ENCODE peak calls at places on chromosomes 3 and 15, in seven cellular contexts. Z, K, B, M, U, D and H are unnamed samples. For H3K4me1 and H3K27me3, the result is how much of the 10 kb centered on the place peaks cover.

GRCh38 chr3:52056521-52056967 is at the start of gene DUSP7:
- DNase-seq in Z (peak), K (peak), B (peak), M (peak), U (peak), D (peak), H (peak)

GRCh38 chr3:134608023-134608758 is 42.6 kb downstream of the KY start:
- DNase-seq in Z (no peak), K (no peak), B (no peak), M (no peak), U (no peak), D (no peak), H (no peak)

GRCh38 chr3:76107935-76108570 is 322.7 kb upstream of the ZNF717 start:
- DNase-seq in Z (no peak), K (no peak), B (no peak), M (peak), U (no peak), D (no peak), H (no peak)

GRCh38 chr3:28207000-28207733 is 34.3 kb upstream of the CMC1 start:
- DNase-seq in Z (no peak), K (no peak), B (no peak), M (no peak), U (no peak), D (no peak), H (no peak)

GRCh38 chr15:35583863-35584528 is 38.0 kb upstream of the DPH6 start:
- DNase-seq in Z (no peak), K (no peak), B (no peak), M (peak), U (no peak), D (no peak), H (no peak)

GRCh38 chr3:152849996-152850578 is 15.2 kb downstream of the P2RY1 start:
- DNase-seq in Z (no peak), K (no peak), B (no peak), M (no peak), U (no peak), D (no peak), H (no peak)

GRCh38 chr15:86915811-86916331 is 836.2 kb downstream of the AGBL1 start:
- DNase-seq in Z (no peak), K (no peak), B (no peak), M (peak), U (no peak), D (no peak), H (peak)

GRCh38 chr3:194095902-194096301 is 40.0 kb upstream of the HES1 start:
- DNase-seq in Z (no peak), K (no peak), B (no peak), M (no peak), U (no peak), D (no peak), H (no peak)

GRCh38 chr3:58042947-58043707 is 34.9 kb downstream of the FLNB start:
- DNase-seq in Z (no peak), K (no peak), B (no peak), M (no peak), U (no peak), D (no peak), H (no peak)

GRCh38 chr3:196098365-196098764 is 16.5 kb upstream of the TFRC start:
- DNase-seq in Z (no peak), K (no peak), B (no peak), M (no peak), U (no peak), D (no peak), H (no peak)

GRCh38 chr3:120459196-120459595 is 8.4 kb upstream of the FSTL1 start:
- DNase-seq in Z (no peak), K (no peak), B (no peak), M (no peak), U (no peak), D (no peak), H (no peak)

GRCh38 chr3:197458179-197458707 is 97.5 kb downstream of the BDH1 start:
- DNase-seq in Z (no peak), K (peak), B (no peak), M (peak), U (peak), D (no peak), H (no peak)

GRCh38 chr3:100912976-100913375 is 80.2 kb downstream of the ABI3BP start:
- DNase-seq in Z (no peak), K (no peak), B (no peak), M (no peak), U (no peak), D (no peak), H (no peak)

GRCh38 chr15:101108791-101109190 is 143.1 kb downstream of the CHSY1 start:
- DNase-seq in Z (no peak), K (peak), B (no peak), M (no peak), U (no peak), D (peak), H (no peak)

GRCh38 chr15:51861557-51862350 is 32.3 kb downstream of the TMOD3 start:
- DNase-seq in Z (no peak), K (no peak), B (no peak), M (no peak), U (no peak), D (no peak), H (no peak)

DNA sequence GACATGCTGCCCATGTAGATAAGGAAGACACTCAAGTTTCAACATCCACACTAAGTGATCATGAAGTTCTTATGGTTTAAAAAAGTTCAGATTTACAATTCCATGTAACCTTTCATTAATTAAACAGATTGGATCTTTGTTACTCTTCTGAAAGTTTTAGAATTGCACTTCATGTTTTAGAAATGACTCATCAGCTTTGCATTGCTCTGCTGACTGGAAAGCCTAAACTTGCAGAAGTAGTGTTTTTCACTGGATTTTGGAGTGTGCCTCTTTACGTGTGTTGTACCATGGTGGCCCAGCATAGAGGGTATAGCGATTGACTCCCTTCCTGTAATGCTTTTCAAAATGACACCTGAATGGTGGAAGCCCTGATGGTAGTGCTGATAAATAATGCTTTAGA is 157.9 kb downstream of the BBX start:
- DNase-seq in Z (no peak), K (no peak), B (no peak), M (peak), U (no peak), D (no peak), H (no peak)
- H3K4me1 ChIP-seq in Z (under half), K (under half), B (under half), M (under half), U (under half), D (under half), H (under half)

DNA sequence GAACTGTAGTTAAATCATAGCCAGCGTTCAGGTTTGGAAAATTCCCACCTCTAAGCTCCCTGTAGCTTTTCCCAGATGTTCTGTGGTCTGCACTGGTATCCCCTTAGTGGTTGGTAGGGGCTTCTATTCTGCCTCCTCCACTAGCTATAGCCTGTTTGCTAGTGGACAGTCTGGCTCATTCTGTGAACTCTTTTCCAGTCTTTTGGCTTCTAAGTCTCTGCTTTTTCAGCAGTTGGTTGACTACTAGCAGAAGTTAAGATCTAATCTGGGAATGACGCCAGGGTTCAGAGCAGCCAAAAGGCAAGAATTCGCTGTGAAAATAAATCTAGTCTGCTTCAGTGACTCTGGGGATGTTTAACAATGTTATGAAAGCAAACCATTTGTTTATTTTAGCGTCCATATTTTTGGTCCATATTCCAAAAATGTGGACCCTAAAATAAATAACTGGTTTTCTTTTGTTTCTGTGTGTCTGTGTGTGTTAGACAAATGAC is 73.7 kb upstream of the WDR72 start:
- DNase-seq in Z (no peak), K (no peak), B (no peak), M (peak), U (peak), D (no peak), H (peak)
- TF ChIP-seq POLR2A in Z (no peak), K (no peak), B (no peak), M (no peak), U (no peak), D (no peak), H (no peak)

DNA sequence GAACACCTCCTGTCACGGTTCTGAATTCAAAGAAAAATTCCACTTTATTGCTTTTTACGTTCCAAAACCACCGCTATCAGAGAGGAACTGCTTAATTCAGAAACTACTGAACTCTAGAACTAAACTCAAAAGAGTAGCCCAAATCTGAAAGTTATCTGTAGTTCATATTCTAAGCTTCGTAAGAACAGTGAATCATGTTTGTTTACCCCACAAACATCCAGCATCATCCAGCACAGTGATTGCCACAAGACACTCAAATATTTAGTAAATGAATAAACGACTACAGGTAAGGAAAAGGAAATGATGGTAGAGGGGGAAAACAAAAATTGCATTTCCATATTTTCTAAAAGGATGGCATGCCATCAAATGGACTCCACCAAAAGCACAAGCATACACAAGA is 32.3 kb downstream of the VPS13C start:
- DNase-seq in Z (no peak), K (no peak), B (no peak), M (no peak), U (no peak), D (no peak), H (no peak)
- H3K27me3 ChIP-seq in Z (under half), K (under half), B (under half), M (under half), U (under half), D (under half), H (under half)

GRCh38 chr3:10492351-10493201 is 12.8 kb downstream of the ATP2B2 start:
- DNase-seq in Z (no peak), K (no peak), B (no peak), M (no peak), U (no peak), D (no peak), H (no peak)
- H3K4me1 ChIP-seq in Z (under half), K (under half), B (under half), M (under half), U (under half), D (under half), H (under half)

GRCh38 chr15:83206971-83207621 is 527 bp downstream of the HDGFL3 start:
- DNase-seq in Z (peak), K (peak), B (no peak), M (no peak), U (peak), D (peak), H (peak)
- TF ChIP-seq POLR2A in Z (no peak), K (no peak), B (peak), M (no peak), U (no peak), D (no peak), H (no peak)

GRCh38 chr3:184227481-184227935 is 1.9 kb upstream of the VWA5B2 start:
- DNase-seq in Z (peak), K (no peak), B (no peak), M (no peak), U (peak), D (no peak), H (no peak)

GRCh38 chr3:184218814-184219213 is 10.6 kb upstream of the VWA5B2 start:
- DNase-seq in Z (no peak), K (no peak), B (no peak), M (no peak), U (no peak), D (no peak), H (no peak)

GRCh38 chr3:184223946-184224345 is 5.4 kb upstream of the VWA5B2 start:
- DNase-seq in Z (no peak), K (no peak), B (no peak), M (no peak), U (no peak), D (no peak), H (no peak)

DNA sequence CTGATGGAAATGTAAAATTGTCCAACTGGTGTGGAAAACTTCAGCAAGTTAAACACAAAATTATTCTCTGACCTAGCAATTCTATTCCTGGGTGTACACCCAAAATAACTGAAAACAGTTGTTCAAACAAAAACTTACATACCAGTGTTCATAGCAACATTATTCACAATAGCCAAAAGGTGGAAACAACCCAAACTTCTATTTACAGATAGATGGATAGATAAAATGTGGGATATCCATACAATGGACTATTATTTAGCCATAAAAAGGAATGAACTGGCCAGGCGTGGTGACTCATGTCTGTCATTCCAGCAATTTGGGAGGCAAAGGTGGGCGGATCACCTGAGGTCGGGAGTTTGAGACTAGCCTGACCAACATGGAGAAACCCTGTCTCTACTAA is 6.9 kb upstream of the VWA5B2 start:
- DNase-seq in Z (no peak), K (no peak), B (no peak), M (no peak), U (no peak), D (no peak), H (no peak)
- H3K27me3 ChIP-seq in Z (under half), K (half or more), B (under half), M (under half), U (under half), D (under half), H (under half)

GRCh38 chr15:63995789-63996188 is 50.5 kb downstream of the DAPK2 start:
- DNase-seq in Z (no peak), K (no peak), B (no peak), M (no peak), U (no peak), D (no peak), H (no peak)
- H3K4me1 ChIP-seq in Z (under half), K (half or more), B (half or more), M (under half), U (under half), D (under half), H (under half)

GRCh38 chr15:58520464-58520863 is 88.7 kb downstream of the LIPC start:
- DNase-seq in Z (no peak), K (no peak), B (no peak), M (no peak), U (no peak), D (no peak), H (no peak)
- TF ChIP-seq POLR2A in Z (no peak), K (no peak), B (no peak), M (no peak), U (no peak), D (no peak), H (no peak)

GRCh38 chr3:147408180-147409105 is 722 bp upstream of the ZIC1 start:
- DNase-seq in Z (no peak), K (no peak), B (no peak), M (no peak), U (no peak), D (no peak), H (no peak)

GRCh38 chr3:147406255-147407023 is at the start of gene ZIC4:
- DNase-seq in Z (no peak), K (no peak), B (no peak), M (no peak), U (no peak), D (no peak), H (no peak)

GRCh38 chr3:147409143-147410121 is at the start of gene ZIC1:
- DNase-seq in Z (no peak), K (no peak), B (no peak), M (no peak), U (no peak), D (no peak), H (no peak)

GRCh38 chr3:147407107-147407494 is 758 bp upstream of the ZIC4 start:
- DNase-seq in Z (no peak), K (no peak), B (no peak), M (no peak), U (no peak), D (no peak), H (no peak)

DNA sequence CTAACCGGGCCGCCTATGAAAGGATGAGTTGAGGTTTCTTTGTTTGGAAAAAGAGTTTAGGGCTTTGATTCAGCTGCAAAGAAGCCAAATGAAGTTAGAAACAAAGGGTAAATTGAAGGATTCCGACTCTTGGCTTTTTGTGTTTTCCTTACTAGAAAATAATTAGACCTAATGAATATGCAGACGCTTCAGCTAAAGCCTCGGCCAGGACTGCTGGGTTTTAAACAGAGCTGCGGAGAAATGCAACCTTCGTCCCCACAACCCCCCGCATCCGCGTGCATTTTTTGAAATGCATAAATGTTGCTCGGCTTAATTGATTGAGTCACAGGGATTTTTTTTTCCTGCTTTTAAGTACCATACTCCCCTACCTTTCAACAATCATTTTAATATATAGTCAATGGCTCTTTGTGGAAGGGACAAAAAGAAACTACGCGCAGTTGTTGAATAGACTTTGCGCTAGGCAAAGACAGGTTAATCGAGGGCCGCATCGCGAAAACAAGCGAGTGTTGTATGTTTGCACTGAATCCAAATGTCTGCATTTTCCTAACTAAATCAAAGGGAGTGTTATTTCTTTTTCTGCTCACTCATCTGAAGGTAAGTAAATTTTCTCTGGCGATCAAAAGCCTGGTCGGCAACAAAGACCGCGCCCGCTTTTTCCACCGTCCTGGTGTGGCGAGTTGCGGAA is 1.3 kb upstream of the ZIC4 start:
- DNase-seq in Z (no peak), K (no peak), B (no peak), M (no peak), U (no peak), D (no peak), H (no peak)
- H3K27me3 ChIP-seq in Z (half or more), K (half or more), B (under half), M (half or more), U (half or more), D (under half), H (under half)

DNA sequence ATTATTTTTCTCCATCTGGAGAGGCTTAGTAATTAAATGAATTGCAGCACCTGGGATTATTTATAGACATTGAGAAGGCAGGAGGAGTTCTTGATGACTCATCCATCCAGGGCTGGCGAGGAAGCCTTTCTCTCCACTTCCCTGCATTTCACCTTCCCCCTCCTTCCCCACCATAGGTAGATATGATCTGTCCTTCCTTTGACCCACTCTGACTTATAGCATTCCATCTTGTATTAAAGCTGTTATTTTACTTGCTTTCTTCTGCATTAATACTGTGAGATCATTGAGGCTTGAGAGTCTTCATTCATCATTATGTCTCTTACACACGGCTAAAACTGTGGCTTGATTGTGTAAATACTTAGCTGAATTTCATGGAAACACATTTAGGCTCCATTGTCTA is 288.8 kb downstream of the FEZF2 start:
- DNase-seq in Z (no peak), K (no peak), B (no peak), M (peak), U (no peak), D (no peak), H (no peak)
- H3K4me1 ChIP-seq in Z (under half), K (under half), B (under half), M (under half), U (under half), D (under half), H (under half)